ENCODE peak calls at places on chromosomes 2 and 18, in ten cellular contexts. P, E, R, O, Q, K, J, H, D and Y are unnamed samples.

GRCh38 chr2:28129955-28130695 is 239.6 kb downstream of the BABAM2 start:
- DNase-seq in P (no peak), E (no peak), R (no peak), O (no peak), Q (no peak), K (no peak), J (no peak), H (no peak), D (no peak), Y (no peak)

GRCh38 chr2:231361701-231362588 is 33.6 kb upstream of the B3GNT7 start:
- DNase-seq in P (no peak), E (no peak), R (no peak), O (no peak), Q (no peak), K (no peak), J (no peak), H (no peak), D (no peak), Y (no peak)

GRCh38 chr2:219448099-219448775 is 13.6 kb downstream of the SPEG start:
- DNase-seq in P (no peak), E (no peak), R (no peak), O (no peak), Q (no peak), K (no peak), J (no peak), H (no peak), D (no peak), Y (no peak)

GRCh38 chr2:155442755-155443372 is 744.4 kb downstream of the KCNJ3 start:
- DNase-seq in P (no peak), E (no peak), R (no peak), O (no peak), Q (no peak), K (no peak), J (peak), H (no peak), D (no peak), Y (no peak)

GRCh38 chr2:78351208-78351607 is 674.3 kb upstream of the REG3G start:
- DNase-seq in P (no peak), E (no peak), R (no peak), O (no peak), Q (no peak), K (no peak), J (peak), H (no peak), D (no peak), Y (no peak)

GRCh38 chr2:36695746-36696415 is 626 bp upstream of the VIT start:
- DNase-seq in P (peak), E (no peak), R (no peak), O (no peak), Q (no peak), K (no peak), J (peak), H (no peak), D (peak), Y (no peak)

GRCh38 chr2:120347387-120348010 is 1.6 kb downstream of the INHBB start:
- DNase-seq in P (no peak), E (no peak), R (no peak), O (peak), Q (no peak), K (no peak), J (no peak), H (no peak), D (no peak), Y (no peak)

GRCh38 chr2:223725986-223726970 is 111.1 kb downstream of the AP1S3 start:
- DNase-seq in P (no peak), E (no peak), R (no peak), O (no peak), Q (no peak), K (no peak), J (no peak), H (no peak), D (no peak), Y (no peak)

GRCh38 chr18:61334951-61335736 is 1.9 kb downstream of the CDH20 start:
- DNase-seq in P (no peak), E (no peak), R (no peak), O (peak), Q (no peak), K (no peak), J (no peak), H (peak), D (no peak), Y (no peak)

GRCh38 chr2:67628892-67629291 is 231.8 kb downstream of the ETAA1 start:
- DNase-seq in P (no peak), E (no peak), R (no peak), O (no peak), Q (no peak), K (no peak), J (no peak), H (no peak), D (no peak), Y (no peak)

GRCh38 chr2:237432484-237433092 is 18.6 kb upstream of the COL6A3 start:
- DNase-seq in P (peak), E (no peak), R (peak), O (peak), Q (peak), K (peak), J (peak), H (no peak), D (no peak), Y (peak)

GRCh38 chr2:85444629-85445028 is 26.1 kb downstream of the SH2D6 start:
- DNase-seq in P (no peak), E (no peak), R (no peak), O (no peak), Q (no peak), K (no peak), J (no peak), H (no peak), D (no peak), Y (no peak)

GRCh38 chr2:60468390-60469085 is 84.9 kb downstream of the BCL11A start:
- DNase-seq in P (peak), E (no peak), R (peak), O (no peak), Q (no peak), K (no peak), J (peak), H (no peak), D (peak), Y (no peak)

GRCh38 chr18:67266591-67267237 is 249.8 kb downstream of the DSEL start:
- DNase-seq in P (peak), E (no peak), R (peak), O (no peak), Q (no peak), K (no peak), J (no peak), H (no peak), D (no peak), Y (no peak)

GRCh38 chr2:112087346-112088020 is 32.4 kb downstream of the TMEM87B start:
- DNase-seq in P (no peak), E (no peak), R (no peak), O (no peak), Q (no peak), K (no peak), J (no peak), H (no peak), D (no peak), Y (no peak)

GRCh38 chr18:45014047-45014501 is 333.4 kb downstream of the SETBP1 start:
- DNase-seq in P (peak), E (no peak), R (peak), O (no peak), Q (no peak), K (no peak), J (peak), H (no peak), D (peak), Y (no peak)

GRCh38 chr2:47664817-47665216 is 118.1 kb upstream of the MSH6 start:
- DNase-seq in P (no peak), E (no peak), R (no peak), O (no peak), Q (no peak), K (no peak), J (no peak), H (no peak), D (no peak), Y (no peak)

GRCh38 chr18:47893939-47894699 is 36.3 kb downstream of the SMAD2 start:
- DNase-seq in P (no peak), E (no peak), R (no peak), O (no peak), Q (no peak), K (no peak), J (no peak), H (no peak), D (no peak), Y (no peak)

GRCh38 chr2:47272031-47272864 is 117.1 kb upstream of the STPG4 start:
- DNase-seq in P (no peak), E (no peak), R (peak), O (peak), Q (peak), K (peak), J (peak), H (peak), D (no peak), Y (peak)

GRCh38 chr2:156649596-156649995 is 213.4 kb downstream of the GPD2 start:
- DNase-seq in P (no peak), E (no peak), R (no peak), O (no peak), Q (no peak), K (no peak), J (no peak), H (no peak), D (no peak), Y (no peak)

GRCh38 chr2:5710615-5711014 is 18.4 kb downstream of the SOX11 start:
- DNase-seq in P (no peak), E (no peak), R (no peak), O (no peak), Q (no peak), K (no peak), J (no peak), H (no peak), D (no peak), Y (no peak)

GRCh38 chr2:161017780-161018440 is 142.3 kb upstream of the TANK start:
- DNase-seq in P (no peak), E (no peak), R (peak), O (no peak), Q (no peak), K (no peak), J (no peak), H (no peak), D (no peak), Y (no peak)

GRCh38 chr2:236863729-236864126 is 222.0 kb upstream of the COPS8 start:
- DNase-seq in P (no peak), E (no peak), R (no peak), O (no peak), Q (no peak), K (no peak), J (no peak), H (no peak), D (no peak), Y (no peak)

GRCh38 chr2:186339716-186340115 is 146.3 kb upstream of the ZC3H15 start:
- DNase-seq in P (peak), E (no peak), R (peak), O (no peak), Q (no peak), K (no peak), J (no peak), H (no peak), D (no peak), Y (no peak)

GRCh38 chr18:12308386-12309100 is 502 bp downstream of the TUBB6 start:
- DNase-seq in P (peak), E (no peak), R (peak), O (peak), Q (no peak), K (no peak), J (peak), H (no peak), D (no peak), Y (no peak)

GRCh38 chr2:96616535-96616934 is 21.6 kb downstream of the KANSL3 start:
- DNase-seq in P (no peak), E (no peak), R (no peak), O (no peak), Q (no peak), K (no peak), J (no peak), H (no peak), D (no peak), Y (no peak)

GRCh38 chr2:73907840-73908452 is 15.1 kb downstream of the ACTG2 start:
- DNase-seq in P (peak), E (no peak), R (peak), O (no peak), Q (peak), K (peak), J (no peak), H (no peak), D (no peak), Y (peak)

GRCh38 chr2:144382848-144383247 is 137.1 kb downstream of the ZEB2 start:
- DNase-seq in P (no peak), E (no peak), R (no peak), O (no peak), Q (no peak), K (no peak), J (no peak), H (no peak), D (no peak), Y (no peak)

GRCh38 chr2:230793573-230794359 is 71.0 kb upstream of the ITM2C start:
- DNase-seq in P (peak), E (peak), R (peak), O (no peak), Q (peak), K (peak), J (peak), H (peak), D (peak), Y (peak)

GRCh38 chr18:31400191-31400590 is 23.6 kb downstream of the DSG4 start:
- DNase-seq in P (no peak), E (no peak), R (no peak), O (no peak), Q (no peak), K (no peak), J (no peak), H (no peak), D (no peak), Y (no peak)

GRCh38 chr2:175012516-175012915 is 7.3 kb upstream of the CHN1 start:
- DNase-seq in P (no peak), E (no peak), R (no peak), O (no peak), Q (no peak), K (no peak), J (no peak), H (no peak), D (no peak), Y (no peak)

GRCh38 chr2:45390433-45390832 is 220.6 kb downstream of the SRBD1 start:
- DNase-seq in P (no peak), E (no peak), R (no peak), O (no peak), Q (no peak), K (no peak), J (no peak), H (no peak), D (no peak), Y (no peak)

GRCh38 chr18:35393716-35394115 is 16.6 kb upstream of the ZNF396 start:
- DNase-seq in P (no peak), E (no peak), R (no peak), O (no peak), Q (no peak), K (no peak), J (no peak), H (no peak), D (no peak), Y (no peak)

GRCh38 chr2:5932556-5933469 is 240.6 kb downstream of the SOX11 start:
- DNase-seq in P (no peak), E (no peak), R (no peak), O (no peak), Q (no peak), K (no peak), J (no peak), H (peak), D (no peak), Y (no peak)

GRCh38 chr2:162915858-162916257 is 77.3 kb upstream of the KCNH7 start:
- DNase-seq in P (no peak), E (no peak), R (no peak), O (no peak), Q (no peak), K (no peak), J (no peak), H (no peak), D (no peak), Y (no peak)

GRCh38 chr2:174343638-174344455 is 9.1 kb downstream of the SP9 start:
- DNase-seq in P (no peak), E (no peak), R (no peak), O (peak), Q (no peak), K (no peak), J (no peak), H (no peak), D (no peak), Y (no peak)

GRCh38 chr2:231036578-231037106 is 681 bp upstream of the C2orf72 start:
- DNase-seq in P (no peak), E (no peak), R (no peak), O (no peak), Q (no peak), K (no peak), J (no peak), H (no peak), D (no peak), Y (no peak)

GRCh38 chr2:180056367-180057118 is 49.4 kb upstream of the CWC22 start:
- DNase-seq in P (no peak), E (no peak), R (no peak), O (no peak), Q (no peak), K (no peak), J (no peak), H (no peak), D (no peak), Y (no peak)

GRCh38 chr2:116510117-116510671 is 1304.3 kb upstream of the DDX18 start:
- DNase-seq in P (no peak), E (no peak), R (no peak), O (no peak), Q (no peak), K (no peak), J (peak), H (no peak), D (no peak), Y (no peak)

GRCh38 chr2:72051971-72052505 is 95.6 kb downstream of the CYP26B1 start:
- DNase-seq in P (no peak), E (no peak), R (no peak), O (no peak), Q (no peak), K (no peak), J (no peak), H (no peak), D (no peak), Y (no peak)